ENCODE peak calls at places on chromosomes 4 and X, in four cellular contexts. I is tibial nerve, U is psoas muscle, M is RWPE1. P is an unnamed sample.

GRCh38 chrX:43716696-43717095 is 60.6 kb downstream of the MAOA start:
- DNase-seq in I (no peak), U (no peak), M (no peak), P (peak)

GRCh38 chr4:2040391-2041233 is 18.5 kb upstream of the NAT8L start:
- DNase-seq in I (no peak), U (no peak), M (no peak), P (no peak)

GRCh38 chrX:68757331-68757730 is 71.5 kb upstream of the EFNB1 start:
- DNase-seq in I (no peak), U (no peak), M (no peak), P (no peak)

GRCh38 chrX:35665311-35665710 is 132.8 kb upstream of the MAGEB16 start:
- DNase-seq in I (no peak), U (no peak), M (no peak), P (peak)

GRCh38 chrX:128457674-128458073 is 405.5 kb upstream of the ACTRT1 start:
- DNase-seq in I (no peak), U (no peak), M (peak), P (no peak)

GRCh38 chr4:110042540-110043517 is 130.1 kb downstream of the EGF start:
- DNase-seq in I (no peak), U (no peak), M (no peak), P (no peak)

GRCh38 chrX:19443886-19444530 is 71.3 kb downstream of the MAP3K15 start:
- DNase-seq in I (no peak), U (no peak), M (no peak), P (no peak)

GRCh38 chrX:54923376-54923775 is 2.8 kb downstream of the TRO start:
- DNase-seq in I (no peak), U (no peak), M (no peak), P (no peak)

GRCh38 chr4:48109413-48110263 is 24.4 kb downstream of the TXK start:
- DNase-seq in I (no peak), U (no peak), M (peak), P (no peak)

GRCh38 chrX:101462892-101463291 is 22.4 kb upstream of the ARMCX4 start:
- DNase-seq in I (no peak), U (no peak), M (peak), P (no peak)

GRCh38 chr4:128661529-128661928 is 148.0 kb upstream of the JADE1 start:
- DNase-seq in I (no peak), U (no peak), M (no peak), P (no peak)

GRCh38 chr4:81359207-81359606 is 112.5 kb downstream of the RASGEF1B start:
- DNase-seq in I (no peak), U (no peak), M (no peak), P (no peak)

GRCh38 chr4:149531861-149532260 is 283.8 kb downstream of the IQCM start:
- DNase-seq in I (no peak), U (no peak), M (peak), P (no peak)

GRCh38 chrX:70826715-70827114 is 81.8 kb downstream of the TEX11 start:
- DNase-seq in I (no peak), U (no peak), M (no peak), P (no peak)

GRCh38 chr4:83371936-83372335 is 37.3 kb upstream of the HPSE start:
- DNase-seq in I (no peak), U (no peak), M (no peak), P (no peak)

GRCh38 chr4:20723019-20723418 is 22.8 kb downstream of the PACRGL start:
- DNase-seq in I (no peak), U (no peak), M (peak), P (peak)

GRCh38 chrX:77742788-77743476 is 43.1 kb downstream of the ATRX start:
- DNase-seq in I (no peak), U (peak), M (no peak), P (no peak)

GRCh38 chr4:6568689-6569332 is 6.2 kb upstream of the MAN2B2 start:
- DNase-seq in I (no peak), U (no peak), M (peak), P (peak)

GRCh38 chr4:118999919-119000318 is 111.3 kb downstream of the SYNPO2 start:
- DNase-seq in I (no peak), U (no peak), M (no peak), P (no peak)

GRCh38 chr4:162715401-162715800 is 451.3 kb downstream of the NAF1 start:
- DNase-seq in I (no peak), U (no peak), M (no peak), P (no peak)

GRCh38 chr4:77022581-77023133 is 53.1 kb downstream of the CCNI start:
- DNase-seq in I (no peak), U (no peak), M (no peak), P (no peak)

GRCh38 chr4:373062-373839 is 35.6 kb downstream of the ZNF141 start:
- DNase-seq in I (no peak), U (no peak), M (no peak), P (no peak)

GRCh38 chrX:50617183-50617582 is 146.6 kb upstream of the DGKK start:
- DNase-seq in I (no peak), U (no peak), M (no peak), P (no peak)

GRCh38 chr4:3010577-3010976 is 47.2 kb downstream of the GRK4 start:
- DNase-seq in I (no peak), U (no peak), M (peak), P (peak)

GRCh38 chr4:7705062-7705461 is 234.6 kb downstream of the AFAP1 start:
- DNase-seq in I (no peak), U (peak), M (no peak), P (no peak)

GRCh38 chr4:77395481-77395880 is 210.1 kb upstream of the CXCL13 start:
- DNase-seq in I (no peak), U (no peak), M (no peak), P (no peak)

GRCh38 chr4:57020467-57021101 is 41.9 kb downstream of the POLR2B start:
- DNase-seq in I (no peak), U (no peak), M (peak), P (peak)

GRCh38 chr4:24104173-24104572 is 214.3 kb upstream of the PPARGC1A start:
- DNase-seq in I (no peak), U (no peak), M (no peak), P (no peak)

DNA sequence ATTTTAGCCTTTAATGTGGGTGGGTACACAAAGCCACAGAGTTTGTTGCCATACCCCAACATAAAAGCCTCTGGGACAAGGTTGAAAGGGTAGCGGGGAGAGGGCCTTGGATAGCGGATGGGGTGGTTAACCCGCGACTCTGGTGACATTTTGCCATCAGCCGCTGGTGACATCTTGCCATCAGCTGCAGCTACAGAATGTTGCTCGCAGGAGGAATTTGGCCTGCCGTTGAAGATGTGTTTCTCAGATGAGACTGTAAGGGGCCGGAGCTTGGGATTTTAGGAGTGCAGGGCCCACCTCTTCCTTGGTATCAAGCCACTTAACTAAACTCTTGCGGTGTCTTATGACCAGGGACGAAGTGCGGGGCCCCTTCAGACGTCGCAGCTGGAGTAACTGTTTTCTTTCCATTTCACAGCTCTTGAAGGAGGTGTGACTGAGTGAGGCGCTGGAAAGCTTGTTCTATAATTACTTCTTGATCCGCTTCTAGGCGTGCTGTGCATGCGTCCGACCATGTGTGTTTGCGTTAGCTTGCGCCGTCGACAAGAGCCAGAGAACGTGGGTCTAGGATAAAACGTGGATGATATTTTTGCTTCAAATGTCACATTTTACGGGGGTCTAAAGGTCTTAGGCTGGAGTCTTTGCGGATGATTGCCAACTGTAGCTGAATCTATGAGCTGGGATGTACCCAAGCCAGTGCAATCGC is 795 bp upstream of the RASL11B start:
- DNase-seq in I (no peak), U (no peak), M (no peak), P (no peak)
- H3K27ac ChIP-seq in I (peak), U (peak), M (peak), P (no peak)

DNA sequence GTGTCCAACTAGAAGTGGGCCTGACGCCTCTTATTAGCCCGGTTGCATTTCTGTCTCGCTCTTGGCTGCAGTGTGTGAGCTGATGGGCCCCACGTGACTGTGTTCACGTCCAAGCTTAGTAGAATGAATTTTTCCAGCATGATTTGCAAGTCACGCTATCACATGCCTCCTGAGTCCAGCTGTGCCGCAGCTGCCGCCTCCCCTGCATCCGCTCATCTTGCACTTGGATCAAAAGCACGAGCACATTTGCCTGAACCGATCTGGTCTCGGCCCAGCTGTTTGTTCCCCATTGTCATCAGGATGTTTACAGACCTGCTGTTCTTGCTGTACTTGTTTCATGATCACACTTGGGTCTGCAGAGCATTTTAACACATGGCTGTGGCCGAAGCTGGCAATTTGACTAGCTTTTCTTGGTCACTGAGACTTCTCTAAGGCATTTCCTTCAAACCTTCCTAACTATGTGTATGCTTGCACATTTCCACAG is 126.5 kb downstream of the KIT start:
- DNase-seq in I (peak), U (peak), M (no peak), P (no peak)
- H3K27ac ChIP-seq in I (peak), U (peak), M (no peak), P (no peak)

GRCh38 chrX:12996934-12997435 is 22.1 kb downstream of the TMSB4X start:
- DNase-seq in I (no peak), U (no peak), M (no peak), P (no peak)
- H3K27ac ChIP-seq in I (peak), U (no peak), M (no peak), P (no peak)

GRCh38 chrX:137166591-137166990 is 132.8 kb upstream of the GPR101 start:
- DNase-seq in I (no peak), U (no peak), M (no peak), P (no peak)

DNA sequence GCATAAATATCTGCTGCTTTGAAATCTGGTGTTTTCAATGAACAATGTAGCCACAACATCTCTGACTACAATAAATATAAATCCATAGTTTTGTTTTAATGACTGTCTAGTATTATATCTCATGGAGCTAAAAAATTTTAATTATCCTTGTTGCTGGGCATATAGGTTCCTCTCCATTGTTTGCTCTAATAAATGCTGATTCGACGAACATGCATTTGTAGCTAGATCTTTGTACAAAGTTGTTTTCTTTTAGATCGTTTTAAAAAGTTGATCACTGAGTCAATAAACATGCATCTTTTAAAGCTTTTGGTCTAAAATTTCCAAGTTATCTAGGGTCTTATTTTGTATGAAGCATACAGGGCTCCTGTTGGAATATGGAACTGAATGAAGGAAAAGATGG is 130.5 kb upstream of the GPR101 start:
- DNase-seq in I (no peak), U (no peak), M (no peak), P (no peak)
- H3K27ac ChIP-seq in I (no peak), U (no peak), M (no peak), P (no peak)

P was measured in epithelial cell of prostate.